ENCODE peak calls at places on chromosomes 7 and 10, in eight cellular contexts. M is GM12865, P is SK-N-SH, O is cardiac muscle cell, F is RWPE2, Z is WERI-Rb-1, T is AG04449, L is lung. S is an unnamed sample.

GRCh38 chr7:140525741-140526140 is 46.4 kb upstream of the MKRN1 start:
- DNase-seq in M (no peak), P (no peak), O (peak), F (no peak), Z (no peak), T (no peak), L (no peak), S (no peak)

GRCh38 chr10:121598261-121599249 is at the start of gene FGFR2:
- DNase-seq in M (peak), P (peak), O (peak), F (peak), Z (peak), T (no peak), L (peak), S (peak)

GRCh38 chr7:55733584-55733983 is 129.0 kb downstream of the SEPTIN14 start:
- DNase-seq in M (no peak), P (no peak), O (peak), F (no peak), Z (no peak), T (peak), L (no peak), S (no peak)

GRCh38 chr7:67725437-67725836 is 728.8 kb downstream of the TYW1 start:
- DNase-seq in M (no peak), P (no peak), O (no peak), F (no peak), Z (no peak), T (no peak), L (no peak), S (no peak)

GRCh38 chr10:132781556-132781955 is 4.4 kb downstream of the NKX6-2 start:
- DNase-seq in M (no peak), P (no peak), O (no peak), F (no peak), Z (no peak), T (no peak), L (no peak), S (no peak)

GRCh38 chr10:67816719-67817118 is 21.3 kb downstream of the DNAJC12 start:
- DNase-seq in M (no peak), P (no peak), O (no peak), F (no peak), Z (no peak), T (no peak), L (no peak), S (no peak)

GRCh38 chr7:130721486-130722277 is 12.3 kb downstream of the KLF14 start:
- DNase-seq in M (peak), P (peak), O (peak), F (no peak), Z (peak), T (no peak), L (peak), S (peak)

GRCh38 chr10:2978574-2979266 is 88.6 kb upstream of the PFKP start:
- DNase-seq in M (no peak), P (no peak), O (no peak), F (no peak), Z (no peak), T (no peak), L (no peak), S (no peak)

GRCh38 chr10:31186225-31187010 is 132.6 kb upstream of the ZEB1 start:
- DNase-seq in M (no peak), P (no peak), O (peak), F (no peak), Z (no peak), T (no peak), L (no peak), S (no peak)

GRCh38 chr10:44935201-44935960 is 24.2 kb upstream of the RASSF4 start:
- DNase-seq in M (no peak), P (no peak), O (peak), F (no peak), Z (no peak), T (peak), L (no peak), S (peak)

GRCh38 chr7:86867163-86867762 is 192.2 kb downstream of the ELAPOR2 start:
- DNase-seq in M (no peak), P (no peak), O (no peak), F (no peak), Z (no peak), T (no peak), L (no peak), S (no peak)

GRCh38 chr7:16989883-16990413 is 108.2 kb upstream of the AGR3 start:
- DNase-seq in M (no peak), P (no peak), O (peak), F (peak), Z (no peak), T (peak), L (peak), S (peak)

GRCh38 chr10:115566867-115567266 is 473.7 kb downstream of the ATRNL1 start:
- DNase-seq in M (no peak), P (no peak), O (no peak), F (no peak), Z (no peak), T (no peak), L (no peak), S (no peak)

GRCh38 chr10:103193820-103194529 is 903 bp upstream of the NT5C2 start:
- DNase-seq in M (peak), P (peak), O (peak), F (no peak), Z (no peak), T (no peak), L (no peak), S (no peak)

GRCh38 chr10:61733358-61733940 is 70.7 kb downstream of the CABCOCO1 start:
- DNase-seq in M (peak), P (peak), O (peak), F (no peak), Z (peak), T (no peak), L (no peak), S (peak)

GRCh38 chr10:18505719-18506118 is 145.7 kb downstream of the NSUN6 start:
- DNase-seq in M (no peak), P (no peak), O (peak), F (no peak), Z (no peak), T (no peak), L (no peak), S (no peak)

GRCh38 chr7:141481971-141482370 is 69.2 kb upstream of the AGK start:
- DNase-seq in M (no peak), P (no peak), O (no peak), F (no peak), Z (no peak), T (no peak), L (no peak), S (no peak)

GRCh38 chr7:93115796-93116195 is 2.0 kb downstream of the SAMD9 start:
- DNase-seq in M (no peak), P (no peak), O (peak), F (no peak), Z (no peak), T (no peak), L (no peak), S (peak)
- H3K4me3 ChIP-seq in M (no peak), P (peak), O (no peak), F (no peak), Z (no peak), T (peak), L (no peak), S (no peak)

DNA sequence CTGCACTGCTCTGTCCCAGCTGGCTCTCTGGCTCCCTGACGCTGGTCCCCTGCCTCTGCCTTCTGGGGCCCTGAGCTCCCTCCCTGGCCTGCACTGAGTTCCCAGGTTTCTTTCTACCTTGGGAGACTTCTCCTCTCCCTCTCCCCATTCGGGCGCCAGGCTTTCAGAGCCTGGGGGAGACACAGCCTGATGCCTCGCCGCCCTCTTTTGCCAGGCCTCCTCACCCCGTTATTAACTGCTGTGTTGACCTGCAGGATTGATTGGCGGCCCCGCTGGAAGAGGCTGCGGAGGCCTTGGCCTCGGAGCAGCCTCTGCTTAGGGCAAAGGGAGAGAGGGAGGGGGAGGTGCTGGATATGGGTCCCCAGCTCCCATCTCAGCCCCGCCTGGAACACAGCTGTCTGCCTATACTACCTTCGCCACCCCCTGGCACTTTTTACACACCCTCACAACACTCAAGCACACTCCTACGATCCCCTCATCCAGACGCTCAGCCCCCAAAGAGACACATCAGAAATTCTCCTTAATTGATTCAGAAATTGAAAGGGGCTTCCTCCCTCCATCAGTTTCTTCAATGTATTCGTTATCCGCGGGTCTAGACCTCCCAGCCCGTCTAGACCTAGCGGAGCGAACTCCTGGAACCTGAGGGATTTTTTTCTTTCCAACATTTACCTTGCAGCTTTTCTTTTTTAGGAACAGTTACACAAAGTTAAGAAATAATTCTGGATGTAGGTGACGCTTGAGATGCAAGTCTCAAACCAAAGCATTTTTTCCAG is 7.1 kb upstream of the PAX2 start:
- DNase-seq in M (no peak), P (no peak), O (no peak), F (no peak), Z (no peak), T (no peak), L (no peak), S (no peak)
- H3K4me3 ChIP-seq in M (no peak), P (no peak), O (no peak), F (no peak), Z (no peak), T (no peak), L (no peak), S (no peak)

DNA sequence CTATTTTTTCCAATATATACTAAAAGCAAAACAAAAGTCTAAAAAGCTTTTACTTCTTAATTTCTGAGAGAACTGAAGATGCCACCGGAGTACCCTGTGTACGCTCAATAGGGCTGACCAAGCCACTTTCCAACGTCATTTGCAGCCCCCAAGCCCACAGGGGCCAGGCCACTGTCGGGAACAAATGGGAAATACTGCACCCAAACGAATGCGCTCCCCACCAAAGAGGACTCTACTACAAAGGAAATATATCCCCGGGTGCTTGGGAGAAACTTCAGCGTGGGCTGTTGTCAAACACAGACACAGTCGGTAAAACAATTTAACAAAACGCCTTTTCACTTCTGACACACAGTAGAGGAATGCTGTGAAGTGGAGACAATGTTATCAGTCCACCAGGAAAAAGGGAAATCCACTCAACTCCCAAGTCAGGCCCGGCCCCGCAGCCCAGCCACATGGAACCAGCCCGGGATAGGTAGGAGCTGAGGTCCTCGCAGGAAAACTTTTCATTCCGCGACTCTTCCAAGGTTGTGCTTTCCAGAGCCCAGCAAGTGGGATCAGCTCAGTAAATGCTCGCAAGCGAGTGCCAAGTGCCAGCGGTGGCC is 1.4 kb downstream of the PARD3 start:
- DNase-seq in M (no peak), P (no peak), O (peak), F (no peak), Z (no peak), T (no peak), L (no peak), S (no peak)
- H3K4me3 ChIP-seq in M (no peak), P (peak), O (peak), F (peak), Z (peak), T (peak), L (peak), S (peak)

GRCh38 chr7:100951172-100951571 is 1.8 kb downstream of the MUC3A start:
- DNase-seq in M (no peak), P (no peak), O (no peak), F (no peak), Z (no peak), T (no peak), L (no peak), S (no peak)

GRCh38 chr7:100951888-100952560 is 2.7 kb downstream of the MUC3A start:
- DNase-seq in M (no peak), P (no peak), O (no peak), F (no peak), Z (no peak), T (no peak), L (no peak), S (no peak)

GRCh38 chr7:100949227-100949930 is at the start of gene MUC3A:
- DNase-seq in M (no peak), P (no peak), O (no peak), F (no peak), Z (no peak), T (no peak), L (no peak), S (no peak)

GRCh38 chr7:100947792-100948191 is 1.5 kb upstream of the MUC3A start:
- DNase-seq in M (no peak), P (no peak), O (no peak), F (no peak), Z (no peak), T (no peak), L (no peak), S (no peak)

GRCh38 chr7:100949931-100950443 is 653 bp downstream of the MUC3A start:
- DNase-seq in M (no peak), P (no peak), O (no peak), F (no peak), Z (no peak), T (no peak), L (no peak), S (no peak)
- H3K4me3 ChIP-seq in M (no peak), P (no peak), O (no peak), F (no peak), Z (no peak), T (no peak), L (no peak), S (no peak)

GRCh38 chr7:76314042-76314721 is 11.7 kb downstream of the HSPB1 start:
- DNase-seq in M (peak), P (peak), O (peak), F (peak), Z (peak), T (peak), L (peak), S (peak)
- H3K4me3 ChIP-seq in M (no peak), P (no peak), O (no peak), F (no peak), Z (peak), T (no peak), L (no peak), S (no peak)